ENCODE peak calls at places on chromosomes 5 and 9, in six cellular contexts. One of them, this sample, is unnamed.

GRCh38 chr9:3804148-3804547 is 278.3 kb upstream of the RFX3 start:
- DNase-seq in stomach: no peak
- DNase-seq in Caco-2: no peak
- DNase-seq in GM12878: no peak
- DNase-seq in A549: no peak
- DNase-seq in SJCRH30: no peak
- DNase-seq in this sample: no peak

GRCh38 chr9:97740848-97741821 is 44.0 kb upstream of the XPA start:
- DNase-seq in SJCRH30: peak; percentile 85
- DNase-seq in stomach: peak; percentile 60
- DNase-seq in A549: no peak
- DNase-seq in Caco-2: no peak
- DNase-seq in GM12878: no peak
- DNase-seq in this sample: peak; percentile 54

GRCh38 chr9:134648701-134649525 is 7.3 kb downstream of the COL5A1 start:
- DNase-seq in A549: no peak
- DNase-seq in Caco-2: no peak
- DNase-seq in GM12878: no peak
- DNase-seq in stomach: no peak
- DNase-seq in SJCRH30: no peak
- DNase-seq in this sample: peak; percentile 81

GRCh38 chr9:16728128-16728505 is 142.4 kb downstream of the BNC2 start:
- DNase-seq in A549: no peak
- DNase-seq in SJCRH30: no peak
- DNase-seq in GM12878: no peak
- DNase-seq in stomach: no peak
- DNase-seq in Caco-2: no peak
- DNase-seq in this sample: no peak

GRCh38 chr5:154405078-154405792 is 40.6 kb upstream of the SAP30L start:
- DNase-seq in stomach: peak; percentile 80
- DNase-seq in SJCRH30: peak; percentile 79
- DNase-seq in Caco-2: peak; percentile 85
- DNase-seq in GM12878: no peak
- DNase-seq in A549: peak; percentile 93
- DNase-seq in this sample: peak; percentile 53

GRCh38 chr5:40490464-40491083 is 189.1 kb upstream of the PTGER4 start:
- DNase-seq in stomach: no peak
- DNase-seq in GM12878: peak; percentile 56
- DNase-seq in Caco-2: no peak
- DNase-seq in SJCRH30: no peak
- DNase-seq in A549: no peak
- DNase-seq in this sample: no peak

GRCh38 chr5:155082401-155082800 is 68.8 kb downstream of the KIF4B start:
- DNase-seq in SJCRH30: no peak
- DNase-seq in A549: peak; percentile 21
- DNase-seq in stomach: no peak
- DNase-seq in GM12878: no peak
- DNase-seq in Caco-2: no peak
- DNase-seq in this sample: peak; percentile 84

GRCh38 chr9:121463026-121463827 is 36.4 kb downstream of the GGTA1 start:
- DNase-seq in Caco-2: peak; percentile 57
- DNase-seq in stomach: peak; percentile 42
- DNase-seq in SJCRH30: peak; percentile 45
- DNase-seq in A549: peak; percentile 24
- DNase-seq in GM12878: no peak
- DNase-seq in this sample: peak; percentile 4

GRCh38 chr5:116360008-116360853 is 214.4 kb downstream of the SEMA6A start:
- DNase-seq in stomach: no peak
- DNase-seq in Caco-2: no peak
- DNase-seq in SJCRH30: peak; percentile 65
- DNase-seq in GM12878: no peak
- DNase-seq in A549: no peak
- DNase-seq in this sample: no peak
- H3K4me3 ChIP-seq in stomach: no peak overlapping the region
- H3K4me3 ChIP-seq in Caco-2: no peak overlapping the region
- H3K4me3 ChIP-seq in SJCRH30: no peak overlapping the region
- H3K4me3 ChIP-seq in GM12878: no peak overlapping the region
- H3K4me3 ChIP-seq in A549: no peak overlapping the region
- H3K4me3 ChIP-seq in this sample: no peak overlapping the region

DNA sequence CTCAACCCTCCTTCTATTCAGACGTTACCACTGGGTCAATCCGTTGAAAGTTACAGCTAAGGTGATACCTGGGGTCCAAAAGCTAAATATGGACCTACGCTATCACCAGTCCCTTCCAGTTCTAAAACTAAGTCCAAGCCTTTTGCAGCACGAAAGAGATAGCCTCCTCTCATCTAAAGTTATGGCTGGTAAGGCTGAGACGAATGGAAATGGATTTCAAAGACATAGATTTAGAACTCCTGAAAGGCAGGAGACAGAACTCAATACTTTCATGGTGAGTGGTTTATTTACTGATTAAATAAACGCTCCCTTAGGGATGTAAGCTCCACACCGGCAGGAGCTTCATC is 751 bp upstream of the RIC1 start:
- DNase-seq in A549: peak; percentile 38
- DNase-seq in GM12878: no peak
- DNase-seq in SJCRH30: no peak
- DNase-seq in Caco-2: no peak
- DNase-seq in stomach: no peak
- DNase-seq in this sample: no peak
- H3K4me1 ChIP-seq in A549: peaks cover 41% of the 10 kb centered on the region
- H3K4me1 ChIP-seq in GM12878: peaks cover 33% of the 10 kb centered on the region
- H3K4me1 ChIP-seq in SJCRH30: peaks cover 5% of the 10 kb centered on the region
- H3K4me1 ChIP-seq in Caco-2: peaks cover 29% of the 10 kb centered on the region
- H3K4me1 ChIP-seq in stomach: peaks cover 71% of the 10 kb centered on the region
- H3K4me1 ChIP-seq in this sample: peaks cover 18% of the 10 kb centered on the region

DNA sequence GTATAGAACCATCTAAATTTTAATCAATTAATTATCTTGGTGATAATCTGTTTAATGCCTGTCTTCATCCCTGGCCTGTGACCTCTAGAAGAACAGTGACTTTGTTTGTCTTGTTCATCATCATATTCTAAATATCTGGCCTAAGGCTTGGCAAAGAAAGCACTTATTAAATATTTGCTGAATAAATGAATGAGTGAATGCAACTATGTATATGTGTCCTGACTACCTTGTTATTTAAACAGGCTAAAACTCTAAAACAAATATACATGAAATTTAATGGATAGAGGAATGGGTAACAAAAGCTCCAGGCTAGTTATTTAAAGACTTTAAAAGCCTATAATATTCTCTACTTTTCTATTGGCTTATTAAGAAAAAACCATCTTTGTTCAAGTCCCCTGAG is 91.7 kb upstream of the CER1 start:
- DNase-seq in A549: no peak
- DNase-seq in Caco-2: no peak
- DNase-seq in GM12878: no peak
- DNase-seq in SJCRH30: no peak
- DNase-seq in stomach: no peak
- DNase-seq in this sample: no peak
- H3K4me3 ChIP-seq in A549: no peak overlapping the region
- H3K4me3 ChIP-seq in Caco-2: no peak overlapping the region
- H3K4me3 ChIP-seq in GM12878: no peak overlapping the region
- H3K4me3 ChIP-seq in SJCRH30: no peak overlapping the region
- H3K4me3 ChIP-seq in stomach: no peak overlapping the region
- H3K4me3 ChIP-seq in this sample: no peak overlapping the region

DNA sequence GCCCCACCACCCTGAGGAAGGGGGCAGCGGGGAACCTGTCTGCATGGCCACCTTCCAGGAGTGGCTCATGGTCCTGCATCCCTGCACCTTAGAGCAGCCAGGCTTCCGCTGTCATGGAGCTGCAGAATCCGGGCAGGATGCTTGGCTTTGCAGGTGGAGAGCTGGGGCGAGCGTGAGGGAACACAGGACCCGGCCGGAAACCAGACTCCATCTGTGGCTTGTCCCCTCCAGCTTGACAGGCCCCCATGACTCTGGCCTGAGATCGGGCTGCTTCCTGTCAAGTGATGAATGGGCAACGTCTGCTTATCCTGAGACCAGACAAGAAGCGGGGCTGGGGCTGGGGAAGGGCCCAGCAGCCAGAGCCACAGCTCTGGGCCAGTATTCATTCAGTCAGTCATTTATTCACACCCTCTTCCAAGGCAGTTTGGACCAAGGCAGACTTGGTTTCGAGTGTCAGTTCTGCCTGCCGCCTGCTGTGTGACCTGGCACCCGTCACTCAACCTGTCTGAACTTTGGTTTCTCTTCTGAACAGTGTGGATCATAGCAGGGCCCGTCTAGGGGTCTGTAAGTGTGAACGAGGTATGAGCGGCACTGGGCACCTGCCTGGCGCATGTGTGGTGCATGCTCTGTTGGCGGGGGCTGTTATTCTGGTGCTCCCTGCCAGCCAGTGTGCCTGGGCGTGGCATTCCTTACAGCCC is 37.5 kb downstream of the NEK6 start:
- DNase-seq in GM12878: no peak
- DNase-seq in stomach: no peak
- DNase-seq in A549: no peak
- DNase-seq in SJCRH30: no peak
- DNase-seq in Caco-2: no peak
- DNase-seq in this sample: peak; percentile 53
- H3K4me1 ChIP-seq in GM12878: peaks cover 75% of the 10 kb centered on the region
- H3K4me1 ChIP-seq in stomach: peaks cover 100% of the 10 kb centered on the region
- H3K4me1 ChIP-seq in A549: peaks cover 95% of the 10 kb centered on the region
- H3K4me1 ChIP-seq in SJCRH30: peaks cover 36% of the 10 kb centered on the region
- H3K4me1 ChIP-seq in Caco-2: peaks cover 29% of the 10 kb centered on the region
- H3K4me1 ChIP-seq in this sample: peaks cover 97% of the 10 kb centered on the region

This sample was measured in astrocyte.